ENCODE peak calls at places on chromosomes 2 and 18, in seven cellular contexts. R, N, T, Y, K, J and E are unnamed samples. For H3K9me3 and H3K27me3, the result is how much of the 10 kb centered on the place peaks cover.

GRCh38 chr2:55604027-55604565 is 13.3 kb downstream of the PPP4R3B start:
- DNase-seq in R (no peak), K (no peak), Y (peak), T (no peak), J (no peak), N (no peak), E (no peak)

GRCh38 chr2:209334188-209335017 is 89.4 kb upstream of the MAP2 start:
- DNase-seq in K (peak), N (no peak), R (peak), Y (peak), T (no peak), J (peak), E (peak)

GRCh38 chr2:190767821-190768220 is 112.8 kb upstream of the GLS start:
- DNase-seq in Y (no peak), K (no peak), J (peak), T (no peak), N (no peak), R (no peak), E (no peak)

GRCh38 chr2:215653344-215654015 is 217.6 kb upstream of the FN1 start:
- DNase-seq in T (no peak), J (no peak), R (no peak), K (no peak), N (no peak), Y (peak), E (no peak)

GRCh38 chr2:181876614-181877063 is 14.9 kb upstream of the ITPRID2 start:
- DNase-seq in N (no peak), Y (peak), K (peak), R (no peak), T (no peak), J (peak), E (peak)

GRCh38 chr18:63213936-63214671 is 105.5 kb downstream of the BCL2 start:
- DNase-seq in K (no peak), Y (no peak), J (no peak), T (no peak), R (no peak), N (no peak), E (no peak)

GRCh38 chr2:64222942-64223511 is 78.8 kb upstream of the PELI1 start:
- DNase-seq in J (no peak), T (no peak), R (no peak), K (no peak), Y (no peak), N (no peak), E (no peak)

GRCh38 chr2:201093573-201093972 is 21.8 kb downstream of the NDUFB3 start:
- DNase-seq in J (no peak), T (no peak), K (no peak), R (no peak), N (no peak), Y (no peak), E (no peak)

GRCh38 chr2:30990176-30990575 is 148.1 kb downstream of the GALNT14 start:
- DNase-seq in J (no peak), N (no peak), T (no peak), R (no peak), Y (no peak), K (peak), E (no peak)

GRCh38 chr2:163246111-163246510 is 407.5 kb upstream of the KCNH7 start:
- DNase-seq in Y (no peak), J (no peak), R (no peak), N (no peak), T (no peak), K (no peak), E (no peak)

GRCh38 chr2:92073036-92073814 is 2798.0 kb upstream of the TEKT4 start:
- DNase-seq in N (no peak), J (no peak), T (peak), Y (no peak), R (no peak), K (peak), E (no peak)

GRCh38 chr18:76368976-76369375 is 126.1 kb downstream of the ZNF516 start:
- DNase-seq in T (peak), R (no peak), K (no peak), Y (no peak), N (no peak), J (no peak), E (no peak)

GRCh38 chr2:180907731-180908130 is 72.7 kb upstream of the UBE2E3 start:
- DNase-seq in T (no peak), R (no peak), J (peak), N (no peak), K (no peak), Y (peak), E (no peak)

GRCh38 chr2:53767405-53768232 is at the start of gene CHAC2:
- DNase-seq in Y (peak), T (peak), K (peak), J (peak), R (peak), N (peak), E (peak)

GRCh38 chr2:224311226-224311625 is 90.7 kb downstream of the FAM124B start:
- DNase-seq in R (no peak), Y (peak), N (no peak), J (no peak), K (no peak), T (no peak), E (peak)

GRCh38 chr18:60892441-60892840 is 440.8 kb upstream of the CDH20 start:
- DNase-seq in T (no peak), Y (peak), K (no peak), J (peak), R (no peak), N (no peak), E (no peak)

GRCh38 chr2:8247905-8248622 is 433.8 kb upstream of the ID2 start:
- DNase-seq in Y (no peak), T (no peak), J (no peak), K (no peak), R (no peak), N (no peak), E (no peak)

GRCh38 chr2:64629329-64629781 is 24.4 kb downstream of the SERTAD2 start:
- DNase-seq in N (no peak), R (peak), Y (no peak), J (no peak), T (no peak), K (peak), E (no peak)

GRCh38 chr2:28009732-28010131 is 119.2 kb downstream of the BABAM2 start:
- DNase-seq in K (peak), Y (no peak), N (no peak), T (no peak), J (no peak), R (peak), E (no peak)

GRCh38 chr2:231482806-231483391 is 18.6 kb upstream of the NCL start:
- DNase-seq in J (peak), T (peak), K (peak), Y (no peak), N (peak), R (peak), E (peak)

GRCh38 chr2:219510512-219511135 is 3.7 kb upstream of the ASIC4 start:
- DNase-seq in N (no peak), R (no peak), K (no peak), Y (no peak), T (no peak), J (no peak), E (no peak)

GRCh38 chr2:240869956-240870875 is 1.6 kb downstream of the AGXT start:
- DNase-seq in N (no peak), Y (no peak), R (no peak), K (no peak), J (no peak), T (no peak), E (no peak)

GRCh38 chr2:135741043-135741394 is 636 bp upstream of the UBXN4 start:
- DNase-seq in N (no peak), J (no peak), T (no peak), K (no peak), Y (no peak), R (no peak), E (no peak)
- H3K4me3 ChIP-seq in N (peak), J (no peak), T (peak), K (no peak), Y (no peak), R (no peak), E (peak)

GRCh38 chr2:25257032-25257455 is 84.7 kb downstream of the DNMT3A start:
- DNase-seq in T (no peak), K (peak), Y (peak), R (peak), N (no peak), J (no peak), E (no peak)

GRCh38 chr2:25255745-25256485 is 85.8 kb downstream of the DNMT3A start:
- DNase-seq in N (no peak), J (no peak), Y (no peak), T (no peak), K (no peak), R (no peak), E (no peak)

GRCh38 chr2:25253153-25253617 is 84.8 kb upstream of the POMC start:
- DNase-seq in N (no peak), R (no peak), T (no peak), J (no peak), Y (no peak), K (no peak), E (no peak)

GRCh38 chr2:25256486-25256875 is 85.2 kb downstream of the DNMT3A start:
- DNase-seq in K (no peak), T (no peak), J (no peak), Y (no peak), N (no peak), R (no peak), E (no peak)

DNA sequence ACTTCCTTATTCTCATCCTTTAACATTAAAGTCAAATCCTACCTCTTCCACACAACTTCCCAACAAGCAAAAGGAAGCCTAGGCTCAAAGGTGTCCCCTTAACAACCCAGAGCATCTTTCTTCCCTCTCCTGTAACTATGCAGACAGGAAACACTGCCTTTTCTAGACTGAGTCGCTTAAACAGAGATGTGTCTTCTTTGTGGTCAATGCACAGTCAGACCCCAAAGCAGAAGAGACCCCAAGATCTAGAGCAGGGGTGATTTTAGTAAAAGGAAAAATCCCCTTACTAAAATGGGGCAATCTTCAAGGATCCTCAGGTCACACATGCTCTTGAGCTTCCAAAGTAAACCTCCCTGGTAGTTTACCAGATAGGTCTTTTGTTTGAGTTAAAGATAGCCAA is 86.6 kb upstream of the POMC start:
- DNase-seq in K (no peak), J (no peak), T (no peak), R (no peak), N (no peak), Y (no peak), E (no peak)
- H3K9me3 ChIP-seq in K (under half), J (under half), T (under half), R (under half), N (under half), Y (under half), E (under half)

DNA sequence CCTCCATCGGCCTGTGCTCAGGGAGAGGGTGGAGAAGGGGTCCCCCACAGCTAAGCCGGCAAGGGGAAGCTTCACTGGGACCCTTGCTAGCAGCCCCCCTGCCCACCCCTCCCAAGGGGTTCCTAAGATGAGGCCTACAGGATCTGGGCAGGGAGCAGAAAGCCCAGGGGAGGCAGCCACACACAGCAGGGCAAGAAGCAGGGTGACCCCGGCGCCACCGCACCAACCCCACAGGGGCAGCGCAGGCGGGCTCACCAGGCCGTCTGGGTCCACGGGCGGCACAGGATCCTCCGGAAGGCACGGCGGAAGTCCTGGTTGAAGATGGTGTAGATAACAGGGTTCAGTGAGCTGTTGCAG is 1.8 kb downstream of the ADRA2B start:
- DNase-seq in N (no peak), J (no peak), R (no peak), T (no peak), Y (no peak), K (no peak), E (no peak)
- H3K27me3 ChIP-seq in N (under half), J (under half), R (under half), T (under half), Y (under half), K (under half), E (under half)

DNA sequence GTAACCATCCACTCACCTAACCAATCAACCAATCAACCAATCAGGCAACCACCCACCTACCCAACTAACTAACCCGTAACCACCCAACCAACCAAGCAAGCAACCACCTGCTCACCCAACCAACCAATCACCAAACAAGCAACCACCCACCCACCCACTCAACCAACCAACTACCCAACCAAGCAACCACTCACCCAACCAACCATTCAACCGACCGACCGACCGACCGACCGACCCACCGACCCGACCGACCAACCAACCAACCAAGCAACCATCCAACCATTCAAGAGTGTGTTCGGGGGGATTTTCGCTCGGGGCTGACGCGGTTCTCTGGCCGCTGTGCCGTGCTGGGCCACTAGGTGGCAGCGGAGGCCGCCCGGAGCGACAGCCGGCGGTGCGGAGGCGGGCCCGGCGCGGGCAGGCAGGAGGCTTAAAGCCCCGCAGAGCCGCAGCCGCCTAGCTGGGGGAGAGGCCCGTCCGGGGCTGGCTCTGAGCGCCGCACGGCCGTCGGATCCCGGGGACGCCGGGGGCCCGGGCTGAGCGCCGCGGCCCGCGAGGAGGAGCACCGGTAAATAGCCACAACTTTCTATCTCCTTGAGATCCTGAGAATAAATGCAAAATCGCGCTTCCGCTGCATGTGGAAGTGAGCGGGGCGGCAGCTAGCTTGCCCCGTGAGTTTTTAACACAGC is at the start of gene MC5R:
- DNase-seq in Y (peak), N (peak), K (peak), T (no peak), R (peak), J (peak), E (peak)
- H3K4me3 ChIP-seq in Y (peak), N (peak), K (peak), T (peak), R (no peak), J (peak), E (peak)

GRCh38 chr2:62215306-62216064 is 19.6 kb downstream of the B3GNT2 start:
- DNase-seq in J (no peak), Y (peak), N (no peak), T (no peak), K (peak), R (no peak), E (no peak)
- H3K9me3 ChIP-seq in J (under half), Y (under half), N (under half), T (under half), K (under half), R (under half), E (under half)

DNA sequence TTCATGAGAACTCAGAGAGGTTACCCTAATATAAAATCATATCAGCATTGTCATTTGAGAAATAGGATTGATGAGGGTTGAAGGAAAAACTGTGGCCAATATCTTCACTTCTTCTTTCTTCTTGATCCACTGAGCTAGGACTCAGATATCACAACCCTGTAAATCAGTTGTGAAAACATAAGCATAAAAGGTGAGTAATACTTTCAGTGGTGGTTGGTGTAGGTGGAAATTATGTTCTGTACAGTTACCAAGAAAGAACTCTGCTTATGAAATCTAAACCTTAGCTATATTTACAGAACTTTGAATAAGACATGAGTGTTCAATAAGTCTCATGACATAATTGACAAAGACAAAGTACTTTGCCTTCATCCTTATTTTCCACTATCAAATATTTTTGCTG is 56.3 kb downstream of the PAX3 start:
- DNase-seq in Y (no peak), J (no peak), N (no peak), K (no peak), R (no peak), T (no peak), E (no peak)
- H3K27me3 ChIP-seq in Y (under half), J (under half), N (under half), K (half or more), R (under half), T (under half), E (under half)

DNA sequence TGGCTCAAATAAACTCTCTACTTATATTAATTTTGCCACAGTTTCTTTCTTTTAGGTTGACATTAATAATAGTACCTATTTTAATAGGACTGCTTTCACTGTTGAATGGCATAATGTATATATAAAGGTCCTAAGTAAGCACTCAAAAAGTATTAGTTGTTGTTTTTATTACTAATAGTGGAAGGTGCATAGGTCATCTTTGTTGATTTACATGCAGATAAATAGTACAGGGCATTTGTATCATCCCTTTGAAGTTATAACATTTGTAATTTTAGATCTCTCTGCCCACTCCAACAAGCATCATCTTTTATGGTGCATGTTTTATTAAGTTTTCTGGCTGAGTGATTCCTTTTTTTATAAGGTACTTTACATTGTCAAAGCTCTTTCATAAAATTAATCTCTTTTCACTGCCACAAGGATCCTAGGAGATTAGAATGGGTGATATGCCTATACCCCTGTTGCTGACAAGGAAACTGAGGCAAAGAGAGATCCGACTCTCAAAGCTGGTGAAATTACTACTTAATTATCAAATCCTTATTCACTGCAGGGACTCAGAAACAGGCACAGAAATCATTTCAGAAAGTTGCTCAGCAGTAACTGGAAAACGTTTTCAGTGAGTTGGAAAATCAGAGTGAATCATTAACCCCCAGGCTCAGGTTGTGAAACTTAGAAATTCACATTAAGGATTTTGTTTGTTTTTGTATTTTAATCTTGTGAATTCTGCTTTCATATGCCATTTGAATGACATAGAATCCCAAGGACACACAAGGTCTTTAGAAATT is 299.7 kb downstream of the AGPS start:
- DNase-seq in J (peak), R (no peak), N (no peak), T (no peak), Y (no peak), K (peak), E (no peak)
- H3K4me3 ChIP-seq in J (no peak), R (no peak), N (no peak), T (no peak), Y (no peak), K (no peak), E (no peak)

GRCh38 chr2:234137400-234138014 is 87.0 kb downstream of the SPP2 start:
- DNase-seq in K (peak), Y (peak), T (no peak), R (no peak), J (peak), N (no peak), E (no peak)
- H3K9me3 ChIP-seq in K (under half), Y (under half), T (under half), R (under half), J (under half), N (under half), E (under half)

GRCh38 chr2:118834440-118834810 is 13.0 kb downstream of the EN1 start:
- DNase-seq in R (no peak), J (no peak), N (no peak), Y (no peak), K (no peak), T (peak), E (peak)
- H3K27me3 ChIP-seq in R (under half), J (half or more), N (half or more), Y (half or more), K (half or more), T (half or more), E (under half)